ENCODE peak calls at places on chromosomes 6 and 20, in seven cellular contexts. M is breast epithelium, Y is GM12878, V is sigmoid colon, Q is GM23338, G is H1, W is Panc1. P is an unnamed sample.
A peak's percentile ranks its signal among the peaks of the same experiment; 100 is the strongest.

GRCh38 chr20:45798935-45799642 is 7.3 kb downstream of the DNTTIP1 start:
- DNase-seq in Q (peak; percentile 90), M (no peak), V (no peak), G (peak; percentile 36), Y (no peak), W (no peak), P (no peak)

GRCh38 chr6:150320450-150320849 is 48.4 kb upstream of the IYD start:
- DNase-seq in W (no peak), M (no peak), Y (no peak), Q (no peak), G (no peak), V (no peak), P (no peak)

GRCh38 chr20:13279171-13279570 is 58.1 kb downstream of the ISM1 start:
- DNase-seq in V (no peak), Y (no peak), W (no peak), M (no peak), Q (no peak), G (no peak), P (no peak)

GRCh38 chr6:138664740-138665139 is 108.8 kb upstream of the CCDC28A start:
- DNase-seq in M (no peak), Y (no peak), W (no peak), Q (no peak), G (no peak), V (no peak), P (no peak)

GRCh38 chr6:137430954-137431353 is 63.2 kb downstream of the OLIG3 start:
- DNase-seq in Q (no peak), V (no peak), M (no peak), W (no peak), G (no peak), Y (peak; percentile 61), P (no peak)

GRCh38 chr20:53402233-53403005 is 191.2 kb downstream of the ZNF217 start:
- DNase-seq in M (no peak), W (no peak), Q (no peak), V (no peak), G (no peak), Y (no peak), P (no peak)

GRCh38 chr20:17666491-17666890 is 15.6 kb downstream of the RRBP1 start:
- DNase-seq in W (no peak), M (no peak), V (no peak), G (no peak), Q (no peak), Y (no peak), P (no peak)

GRCh38 chr6:167054987-167055386 is 55.8 kb downstream of the CEP43 start:
- DNase-seq in Q (no peak), G (no peak), V (no peak), W (no peak), Y (no peak), M (no peak), P (no peak)

GRCh38 chr6:65638047-65638831 is 68.8 kb downstream of the EYS start:
- DNase-seq in M (no peak), W (no peak), Y (no peak), Q (peak; percentile 71), G (no peak), V (no peak), P (no peak)

DNA sequence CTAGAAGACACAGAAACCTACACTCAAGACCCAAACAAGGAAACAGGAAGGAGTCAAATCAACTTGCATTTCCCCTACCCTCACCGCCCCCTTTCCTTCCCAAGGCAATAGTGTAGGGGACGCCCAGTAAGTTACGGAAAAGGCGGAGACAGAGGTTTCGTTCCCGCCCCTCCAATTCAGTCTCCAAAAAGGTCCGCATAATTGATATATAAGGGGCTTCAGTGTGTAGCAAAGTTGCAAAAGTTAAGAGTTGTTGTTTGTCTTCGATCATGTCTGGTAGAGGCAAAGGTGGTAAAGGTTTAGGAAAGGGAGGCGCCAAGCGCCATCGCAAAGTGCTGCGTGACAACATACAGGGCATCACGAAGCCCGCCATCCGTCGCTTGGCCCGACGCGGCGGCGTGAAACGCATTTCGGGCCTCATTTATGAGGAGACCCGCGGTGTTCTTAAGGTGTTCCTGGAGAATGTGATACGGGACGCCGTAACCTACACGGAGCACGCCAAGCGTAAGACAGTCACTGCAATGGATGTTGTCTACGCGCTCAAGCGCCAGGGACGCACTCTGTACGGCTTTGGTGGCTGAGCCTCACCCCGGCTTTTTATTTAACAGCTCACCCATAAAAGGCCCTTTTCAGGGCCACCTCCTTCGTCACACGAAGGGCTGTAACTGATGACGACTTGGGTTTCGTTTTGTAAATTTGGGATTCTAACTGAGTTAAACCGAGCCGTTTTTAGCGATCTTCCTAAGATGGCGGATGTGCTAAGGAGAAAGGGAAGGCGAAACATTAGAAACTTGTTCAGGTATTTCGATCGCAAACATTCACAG is 124.6 kb upstream of the BTN3A2 start:
- DNase-seq in Y (peak; percentile 89), W (no peak), V (peak; percentile 80), Q (peak; percentile 94), G (no peak), M (peak; percentile 62), P (no peak)
- TF ChIP-seq POLR2AphosphoS5 in Y (peak; percentile 97), W (no peak), V (peak; percentile 93), Q (peak; percentile 99), G (peak; percentile 100), M (peak; percentile 69), P (no peak)

DNA sequence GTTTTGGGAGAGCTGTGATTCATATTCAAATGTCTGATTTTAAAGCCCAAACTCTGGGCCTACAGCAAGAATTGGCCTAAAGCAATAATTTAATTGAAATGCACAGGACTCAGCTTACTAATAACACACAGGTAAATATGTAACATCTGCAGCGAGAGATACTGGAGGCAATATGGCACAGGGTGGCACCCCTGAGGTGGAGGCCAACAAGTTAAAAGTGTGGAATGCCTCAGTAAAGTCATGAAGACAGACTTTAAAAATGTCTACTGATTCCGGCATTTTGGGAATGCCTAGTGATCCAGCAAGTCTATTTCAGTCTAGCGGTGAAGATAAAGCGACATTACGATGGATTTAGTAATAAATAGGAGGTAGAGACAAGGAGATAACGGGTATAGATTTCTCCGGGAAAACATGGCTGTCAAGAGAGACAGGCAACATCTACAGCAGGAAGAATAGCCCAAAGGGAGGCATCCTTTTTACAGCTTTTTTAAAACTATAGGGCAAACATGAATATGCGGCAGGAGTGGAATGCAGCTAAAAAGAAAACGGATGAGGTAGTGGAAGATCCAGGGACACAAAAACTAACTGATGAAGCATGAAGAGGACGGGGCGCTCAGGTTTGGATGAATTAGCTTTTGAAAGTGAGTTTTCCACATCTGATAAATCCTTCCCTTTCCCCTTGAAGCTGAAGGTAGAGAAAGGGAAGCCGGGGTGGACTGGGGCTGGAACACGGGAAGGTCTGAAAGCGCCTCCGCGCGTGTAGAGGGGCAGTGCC is 1.2 kb downstream of the NANP start:
- DNase-seq in V (no peak), Y (no peak), W (no peak), Q (peak; percentile 16), G (no peak), M (no peak), P (no peak)
- H3K27ac ChIP-seq in V (peak overlapping the region; percentile 97), Y (peak overlapping the region; percentile 93), W (peak overlapping the region; percentile 100), Q (no peak overlapping the region), G (no peak overlapping the region), M (peak overlapping the region; percentile 96), P (peak overlapping the region; percentile 86)

GRCh38 chr20:57370316-57370715 is 19.3 kb downstream of the RAE1 start:
- DNase-seq in W (no peak), Y (no peak), M (no peak), Q (no peak), V (no peak), G (no peak), P (no peak)
- H3K27me3 ChIP-seq in W (no peaks in the 10 kb centered on the region), Y (no peaks in the 10 kb centered on the region), M (no peaks in the 10 kb centered on the region), Q (no peaks in the 10 kb centered on the region), V (no peaks in the 10 kb centered on the region), G (no peaks in the 10 kb centered on the region), P (no peaks in the 10 kb centered on the region)

DNA sequence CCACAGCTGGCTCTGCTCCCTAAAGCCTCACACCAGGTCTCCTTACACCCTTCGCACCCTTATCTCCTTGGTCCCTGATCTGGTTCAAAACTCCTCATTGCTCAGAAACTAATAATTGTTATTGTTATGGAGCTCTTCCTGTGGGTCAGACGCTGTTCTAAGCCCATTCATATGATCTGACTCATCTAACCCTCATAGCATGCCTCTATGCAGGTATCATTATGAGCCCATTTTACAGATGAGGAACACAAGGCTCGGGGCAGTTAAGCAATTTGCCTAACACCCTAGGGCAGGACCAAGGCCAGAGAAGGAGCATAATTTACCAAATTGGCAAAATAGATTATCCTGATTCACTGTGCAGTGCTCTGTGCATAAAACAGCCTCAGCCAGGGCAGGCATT is 51.8 kb upstream of the CCDC167 start:
- DNase-seq in Y (no peak), W (no peak), G (no peak), V (no peak), M (no peak), Q (no peak), P (no peak)
- TF ChIP-seq POLR2AphosphoS5 in Y (no peak), W (no peak), G (no peak), V (no peak), M (no peak), Q (no peak), P (no peak)

DNA sequence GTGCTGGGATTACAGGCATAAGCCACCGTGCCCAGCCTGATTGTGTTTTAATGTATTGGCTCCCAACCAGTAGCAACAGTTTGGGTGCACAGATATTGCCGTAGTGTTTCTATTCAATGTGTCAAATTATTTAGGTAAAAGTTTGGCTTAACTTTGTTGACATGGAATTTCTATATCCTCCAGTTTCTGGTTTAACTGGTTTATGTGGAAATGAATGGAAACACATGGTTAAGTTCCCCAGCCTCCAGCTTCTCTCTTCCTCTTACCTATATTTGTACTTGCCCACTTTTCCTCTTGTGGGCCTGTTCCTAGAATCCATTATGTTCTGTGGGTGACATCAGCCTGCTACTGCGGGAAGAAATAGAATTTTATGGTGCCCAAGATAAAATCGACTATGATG is 53.9 kb upstream of the ESR1 start:
- DNase-seq in W (no peak), M (no peak), V (no peak), G (no peak), Y (no peak), Q (no peak), P (no peak)
- H3K27ac ChIP-seq in W (no peak overlapping the region), M (no peak overlapping the region), V (no peak overlapping the region), G (no peak overlapping the region), Y (no peak overlapping the region), Q (no peak overlapping the region), P (peak overlapping the region; percentile 52)

GRCh38 chr6:1600063-1600763 is 9.5 kb upstream of the FOXC1 start:
- DNase-seq in Q (no peak), M (no peak), Y (no peak), V (no peak), W (no peak), G (no peak), P (no peak)
- H3K27me3 ChIP-seq in Q (peaks cover 36% of the 10 kb centered on the region), M (peaks cover 24% of the 10 kb centered on the region), Y (peaks cover 15% of the 10 kb centered on the region), V (peaks cover 22% of the 10 kb centered on the region), W (no peaks in the 10 kb centered on the region), G (peaks cover 30% of the 10 kb centered on the region), P (no peaks in the 10 kb centered on the region)

P was measured in vagina.